ENCODE peak calls at places on chromosome 18, in four cellular contexts. W, N, T and Q are unnamed samples.

GRCh38 chr18:49754866-49755265 is 58.5 kb downstream of the ACAA2 start:
- DNase-seq in W (no peak), N (no peak), T (no peak), Q (no peak)

GRCh38 chr18:35322486-35323258 is 21.5 kb downstream of the ZNF24 start:
- DNase-seq in W (no peak), N (no peak), T (no peak), Q (no peak)

GRCh38 chr18:62323483-62324354 is 1.4 kb upstream of the TNFRSF11A start:
- DNase-seq in W (no peak), N (no peak), T (no peak), Q (no peak)

GRCh38 chr18:11946756-11947155 is 34.6 kb upstream of the IMPA2 start:
- DNase-seq in W (no peak), N (peak), T (peak), Q (no peak)

GRCh38 chr18:59065684-59066083 is 74.0 kb upstream of the SEC11C start:
- DNase-seq in W (no peak), N (no peak), T (no peak), Q (no peak)

GRCh38 chr18:68263481-68263880 is 451.4 kb downstream of the TMX3 start:
- DNase-seq in W (no peak), N (no peak), T (peak), Q (no peak)

GRCh38 chr18:57748770-57749603 is 54.1 kb downstream of the ATP8B1 start:
- DNase-seq in W (no peak), N (peak), T (peak), Q (peak)

GRCh38 chr18:77524909-77525308 is 275.3 kb downstream of the GALR1 start:
- DNase-seq in W (no peak), N (no peak), T (no peak), Q (no peak)

GRCh38 chr18:22977847-22978701 is 44.9 kb downstream of the RBBP8 start:
- DNase-seq in W (peak), N (no peak), T (peak), Q (no peak)

GRCh38 chr18:59376351-59376935 is 17.4 kb upstream of the LMAN1 start:
- DNase-seq in W (no peak), N (no peak), T (no peak), Q (no peak)

GRCh38 chr18:73739098-73739497 is 408.5 kb downstream of the FBXO15 start:
- DNase-seq in W (no peak), N (no peak), T (peak), Q (no peak)

GRCh38 chr18:61639886-61640285 is 252.9 kb downstream of the RNF152 start:
- DNase-seq in W (no peak), N (no peak), T (no peak), Q (no peak)

GRCh38 chr18:14025306-14025940 is 106.8 kb downstream of the ZNF519 start:
- DNase-seq in W (no peak), N (no peak), T (no peak), Q (no peak)

GRCh38 chr18:10122116-10122515 is 208.3 kb downstream of the VAPA start:
- DNase-seq in W (no peak), N (no peak), T (peak), Q (no peak)

GRCh38 chr18:56043691-56044090 is 455.7 kb upstream of the TCF4 start:
- DNase-seq in W (no peak), N (no peak), T (peak), Q (no peak)

GRCh38 chr18:74115046-74115445 is 32.6 kb downstream of the FBXO15 start:
- DNase-seq in W (peak), N (no peak), T (peak), Q (no peak)

GRCh38 chr18:56574827-56575226 is 63.6 kb downstream of the TXNL1 start:
- DNase-seq in W (no peak), N (no peak), T (no peak), Q (no peak)

GRCh38 chr18:58691256-58691655 is 20.0 kb downstream of the MALT1 start:
- DNase-seq in W (no peak), N (peak), T (peak), Q (no peak)

GRCh38 chr18:77065221-77065981 is 67.2 kb downstream of the MBP start:
- DNase-seq in W (peak), N (peak), T (peak), Q (no peak)

GRCh38 chr18:7198326-7198725 is 32.6 kb upstream of the LRRC30 start:
- DNase-seq in W (no peak), N (no peak), T (no peak), Q (no peak)

GRCh38 chr18:79739440-79739778 is 58.3 kb upstream of the KCNG2 start:
- DNase-seq in W (no peak), N (no peak), T (no peak), Q (no peak)

DNA sequence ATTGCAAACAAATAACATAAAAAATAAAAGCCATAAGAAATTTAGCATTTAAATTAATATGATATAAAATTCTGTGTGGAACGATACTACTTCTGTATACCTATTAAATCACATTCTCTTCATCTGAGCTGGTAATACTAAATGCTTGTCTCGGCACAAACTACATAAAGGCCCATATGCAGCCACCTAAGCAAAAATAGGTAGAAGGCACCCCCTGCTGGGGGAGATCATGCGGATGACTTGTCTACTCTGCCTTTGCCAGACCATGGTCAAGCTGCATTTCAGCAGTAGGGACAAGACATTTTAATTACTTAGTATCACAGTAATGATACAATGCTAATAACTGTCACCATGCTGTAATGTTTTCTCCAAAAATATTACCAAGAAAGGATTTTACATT is 108.0 kb downstream of the CDH19 start:
- DNase-seq in W (no peak), N (peak), T (peak), Q (no peak)
- TF ChIP-seq CTCF in W (no peak), N (peak), T (peak), Q (peak)

GRCh38 chr18:54641734-54642133 is 50.7 kb downstream of the DYNAP start:
- DNase-seq in W (no peak), N (no peak), T (no peak), Q (no peak)

GRCh38 chr18:54647176-54647575 is 56.1 kb downstream of the DYNAP start:
- DNase-seq in W (no peak), N (peak), T (peak), Q (no peak)
- TF ChIP-seq CTCF in W (peak), N (no peak), T (peak), Q (no peak)

DNA sequence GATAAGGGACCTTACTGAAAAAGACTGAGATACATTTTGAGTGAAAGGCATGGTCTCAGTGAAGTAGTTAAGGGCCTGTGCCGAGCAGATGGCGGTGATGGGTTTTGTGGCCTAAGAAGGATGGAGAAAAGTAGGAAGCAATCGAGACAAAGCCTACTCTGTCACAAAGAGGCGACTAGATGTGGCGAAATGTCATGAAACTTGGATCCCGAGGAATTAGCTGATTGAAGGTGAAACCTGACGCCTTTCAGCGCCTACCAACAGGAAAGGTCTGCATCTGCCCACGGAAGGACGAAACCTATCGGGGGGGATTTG is 543 bp upstream of the CEP192 start:
- DNase-seq in W (no peak), N (no peak), T (no peak), Q (no peak)
- TF ChIP-seq CTCF in W (no peak), N (no peak), T (no peak), Q (no peak)

GRCh38 chr18:53862921-53863320 is 361.5 kb downstream of the MBD2 start:
- DNase-seq in W (no peak), N (no peak), T (no peak), Q (no peak)

GRCh38 chr18:53861185-53861584 is 363.3 kb downstream of the MBD2 start:
- DNase-seq in W (no peak), N (no peak), T (no peak), Q (no peak)

GRCh38 chr18:53864758-53865157 is 359.7 kb downstream of the MBD2 start:
- DNase-seq in W (no peak), N (no peak), T (no peak), Q (no peak)
- TF ChIP-seq CTCF in W (no peak), N (no peak), T (no peak), Q (no peak)

DNA sequence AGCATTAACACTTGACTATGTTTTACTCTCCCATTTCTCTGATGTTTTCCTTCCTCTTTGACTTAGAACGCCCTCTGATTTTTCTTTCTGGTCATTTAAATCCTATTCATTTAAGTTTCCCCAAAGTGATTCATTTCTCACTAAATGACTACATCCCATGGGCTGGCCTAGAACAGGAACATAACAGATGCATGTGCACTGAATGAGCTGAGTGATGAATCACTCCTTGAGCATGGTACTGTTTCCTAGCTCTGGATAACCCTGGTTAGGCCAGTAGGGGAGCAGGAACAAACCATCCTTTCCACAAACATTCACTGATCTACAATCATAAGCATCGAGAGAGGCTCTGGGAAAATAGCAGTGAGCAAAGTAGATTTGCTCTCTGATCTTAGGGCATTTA is 221.9 kb upstream of the SETBP1 start:
- DNase-seq in W (no peak), N (no peak), T (peak), Q (no peak)
- TF ChIP-seq CTCF in W (no peak), N (no peak), T (peak), Q (no peak)

DNA sequence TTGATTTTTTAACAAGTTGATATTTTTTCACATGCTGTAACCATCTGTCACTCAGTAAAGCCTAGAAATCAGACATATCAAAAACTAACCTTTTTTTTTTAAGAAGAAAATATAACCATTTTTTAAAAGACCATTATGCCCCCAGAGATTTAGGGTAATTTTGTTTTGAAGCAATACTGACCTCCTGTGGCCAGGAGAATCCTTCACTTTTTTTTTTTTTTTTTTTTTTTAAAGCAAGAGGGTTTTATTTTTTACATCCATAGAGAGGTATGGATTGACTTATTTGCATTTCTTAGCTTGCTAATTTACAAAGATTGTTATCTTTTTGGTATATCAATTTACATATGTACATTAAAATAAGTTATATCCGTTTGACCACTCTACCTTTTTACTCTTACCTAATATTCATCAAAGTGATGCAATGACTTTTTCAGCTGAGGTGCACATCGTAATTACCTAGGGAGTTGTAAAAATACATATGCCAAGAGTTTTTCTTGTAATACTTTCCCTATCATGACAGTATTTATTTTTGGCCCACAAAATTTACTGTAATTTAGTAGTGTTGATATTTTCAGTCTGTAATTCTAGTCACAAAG is 161.9 kb downstream of the SOCS6 start:
- DNase-seq in W (no peak), N (no peak), T (peak), Q (no peak)
- TF ChIP-seq CTCF in W (peak), N (no peak), T (peak), Q (peak)

GRCh38 chr18:27223570-27224340 is 38.6 kb upstream of the CHST9 start:
- DNase-seq in W (no peak), N (no peak), T (no peak), Q (no peak)
- TF ChIP-seq CTCF in W (no peak), N (no peak), T (no peak), Q (no peak)

GRCh38 chr18:43622024-43622423 is 344.7 kb upstream of the SYT4 start:
- DNase-seq in W (no peak), N (no peak), T (no peak), Q (no peak)

GRCh38 chr18:43625582-43625981 is 348.3 kb upstream of the SYT4 start:
- DNase-seq in W (no peak), N (no peak), T (no peak), Q (no peak)

GRCh38 chr18:43620936-43621335 is 343.6 kb upstream of the SYT4 start:
- DNase-seq in W (no peak), N (no peak), T (peak), Q (peak)
- TF ChIP-seq CTCF in W (peak), N (peak), T (peak), Q (peak)